ENCODE peak calls at places on chromosomes 11 and 22, in five cellular contexts. One of them, this sample, is unnamed.

GRCh38 chr11:126147268-126148111 is 64.0 kb downstream of the RPUSD4 start:
- DNase-seq in T-helper 1 cell: no peak
- DNase-seq in D341Med: no peak
- DNase-seq in BJ: no peak
- DNase-seq in putamen: no peak
- DNase-seq in this sample: no peak

GRCh38 chr11:131656179-131656838 is 285.9 kb downstream of the NTM start:
- DNase-seq in BJ: no peak
- DNase-seq in putamen: no peak
- DNase-seq in T-helper 1 cell: no peak
- DNase-seq in D341Med: no peak
- DNase-seq in this sample: no peak

GRCh38 chr11:114290503-114291239 is 5.5 kb upstream of the NNMT start:
- DNase-seq in BJ: no peak
- DNase-seq in putamen: no peak
- DNase-seq in D341Med: no peak
- DNase-seq in T-helper 1 cell: no peak
- DNase-seq in this sample: no peak

GRCh38 chr11:133070053-133070713 is 462.1 kb downstream of the OPCML start:
- DNase-seq in putamen: no peak
- DNase-seq in D341Med: no peak
- DNase-seq in T-helper 1 cell: no peak
- DNase-seq in BJ: no peak
- DNase-seq in this sample: no peak

GRCh38 chr11:2404735-2405196 is 4.2 kb downstream of the TSSC4 start:
- DNase-seq in BJ: no peak
- DNase-seq in T-helper 1 cell: no peak
- DNase-seq in D341Med: no peak
- DNase-seq in putamen: no peak
- DNase-seq in this sample: no peak

GRCh38 chr11:86787018-86787417 is 13.3 kb upstream of the PRSS23 start:
- DNase-seq in D341Med: no peak
- DNase-seq in putamen: no peak
- DNase-seq in BJ: no peak
- DNase-seq in T-helper 1 cell: no peak
- DNase-seq in this sample: no peak

GRCh38 chr11:21185959-21186358 is 516.6 kb downstream of the NELL1 start:
- DNase-seq in T-helper 1 cell: no peak
- DNase-seq in BJ: no peak
- DNase-seq in D341Med: no peak
- DNase-seq in putamen: no peak
- DNase-seq in this sample: no peak

GRCh38 chr11:11243790-11244469 is 109.1 kb downstream of the CSNK2A3 start:
- DNase-seq in BJ: no peak
- DNase-seq in putamen: no peak
- DNase-seq in T-helper 1 cell: peak; percentile 49
- DNase-seq in D341Med: no peak
- DNase-seq in this sample: no peak

GRCh38 chr11:130469181-130469580 is 20.7 kb downstream of the ADAMTS15 start:
- DNase-seq in T-helper 1 cell: no peak
- DNase-seq in D341Med: no peak
- DNase-seq in BJ: no peak
- DNase-seq in putamen: no peak
- DNase-seq in this sample: no peak

GRCh38 chr11:102530558-102530957 is at the start of gene MMP7:
- DNase-seq in putamen: no peak
- DNase-seq in D341Med: no peak
- DNase-seq in BJ: peak; percentile 31
- DNase-seq in T-helper 1 cell: no peak
- DNase-seq in this sample: no peak

GRCh38 chr11:57299150-57299737 is 25.5 kb downstream of the TNKS1BP1 start:
- DNase-seq in D341Med: no peak
- DNase-seq in BJ: no peak
- DNase-seq in putamen: no peak
- DNase-seq in T-helper 1 cell: no peak
- DNase-seq in this sample: no peak

GRCh38 chr11:30830666-30831065 is 244.5 kb upstream of the MPPED2 start:
- DNase-seq in D341Med: no peak
- DNase-seq in BJ: no peak
- DNase-seq in putamen: no peak
- DNase-seq in T-helper 1 cell: no peak
- DNase-seq in this sample: no peak

GRCh38 chr11:1303196-1303821 is 6.1 kb downstream of the TOLLIP start:
- DNase-seq in putamen: peak; percentile 59
- DNase-seq in T-helper 1 cell: no peak
- DNase-seq in D341Med: no peak
- DNase-seq in BJ: no peak
- DNase-seq in this sample: no peak

GRCh38 chr11:96464695-96465307 is 75.0 kb downstream of the JRKL start:
- DNase-seq in T-helper 1 cell: no peak
- DNase-seq in D341Med: peak; percentile 63
- DNase-seq in BJ: peak; percentile 11
- DNase-seq in putamen: peak; percentile 72
- DNase-seq in this sample: peak; percentile 55

GRCh38 chr11:46295312-46295995 is 18.0 kb downstream of the CREB3L1 start:
- DNase-seq in putamen: peak; percentile 66
- DNase-seq in T-helper 1 cell: peak; percentile 70
- DNase-seq in BJ: no peak
- DNase-seq in D341Med: peak; percentile 96
- DNase-seq in this sample: no peak

GRCh38 chr11:85756401-85757200 is 54.3 kb downstream of the SYTL2 start:
- DNase-seq in putamen: peak; percentile 52
- DNase-seq in BJ: no peak
- DNase-seq in T-helper 1 cell: peak; percentile 33
- DNase-seq in D341Med: no peak
- DNase-seq in this sample: no peak

GRCh38 chr11:35650467-35650866 is 12.1 kb upstream of the TRIM44 start:
- DNase-seq in putamen: no peak
- DNase-seq in D341Med: no peak
- DNase-seq in BJ: no peak
- DNase-seq in T-helper 1 cell: no peak
- DNase-seq in this sample: no peak

GRCh38 chr11:130916238-130916855 is at the start of gene SNX19:
- DNase-seq in putamen: peak; percentile 90
- DNase-seq in D341Med: peak; percentile 97
- DNase-seq in BJ: peak; percentile 44
- DNase-seq in T-helper 1 cell: peak; percentile 84
- DNase-seq in this sample: peak; percentile 53

GRCh38 chr22:46416537-46417267 is 81.2 kb downstream of the TRMU start:
- DNase-seq in putamen: no peak
- DNase-seq in T-helper 1 cell: no peak
- DNase-seq in D341Med: no peak
- DNase-seq in BJ: no peak
- DNase-seq in this sample: no peak

GRCh38 chr22:23862103-23862502 is 4.4 kb downstream of the SLC2A11 start:
- DNase-seq in BJ: no peak
- DNase-seq in T-helper 1 cell: no peak
- DNase-seq in D341Med: peak; percentile 82
- DNase-seq in putamen: no peak
- DNase-seq in this sample: no peak

GRCh38 chr22:33438273-33438672 is 380.1 kb upstream of the SYN3 start:
- DNase-seq in T-helper 1 cell: no peak
- DNase-seq in putamen: peak; percentile 34
- DNase-seq in D341Med: no peak
- DNase-seq in BJ: peak; percentile 83
- DNase-seq in this sample: peak; percentile 74

GRCh38 chr11:128931661-128932060 is 11.0 kb downstream of the TP53AIP1 start:
- DNase-seq in BJ: no peak
- DNase-seq in D341Med: no peak
- DNase-seq in putamen: no peak
- DNase-seq in T-helper 1 cell: no peak
- DNase-seq in this sample: no peak

GRCh38 chr11:30349885-30350284 is 27.0 kb downstream of the ARL14EP start:
- DNase-seq in D341Med: no peak
- DNase-seq in putamen: no peak
- DNase-seq in BJ: no peak
- DNase-seq in T-helper 1 cell: no peak
- DNase-seq in this sample: no peak

GRCh38 chr22:35766654-35767580 is 49.2 kb downstream of the APOL5 start:
- DNase-seq in BJ: no peak
- DNase-seq in D341Med: no peak
- DNase-seq in T-helper 1 cell: no peak
- DNase-seq in putamen: no peak
- DNase-seq in this sample: no peak

GRCh38 chr11:11978792-11979486 is 29.5 kb downstream of the DKK3 start:
- DNase-seq in putamen: no peak
- DNase-seq in BJ: no peak
- DNase-seq in D341Med: no peak
- DNase-seq in T-helper 1 cell: no peak
- DNase-seq in this sample: no peak

GRCh38 chr11:16902182-16902581 is 112.0 kb downstream of the PLEKHA7 start:
- DNase-seq in D341Med: no peak
- DNase-seq in BJ: no peak
- DNase-seq in T-helper 1 cell: no peak
- DNase-seq in putamen: no peak
- DNase-seq in this sample: no peak

GRCh38 chr11:43788394-43788793 is 92.2 kb upstream of the ALKBH3 start:
- DNase-seq in BJ: no peak
- DNase-seq in putamen: no peak
- DNase-seq in T-helper 1 cell: no peak
- DNase-seq in D341Med: no peak
- DNase-seq in this sample: no peak

GRCh38 chr11:116454020-116454645 is 318.7 kb downstream of the BUD13 start:
- DNase-seq in putamen: peak; percentile 7
- DNase-seq in BJ: no peak
- DNase-seq in D341Med: peak; percentile 71
- DNase-seq in T-helper 1 cell: no peak
- DNase-seq in this sample: peak; percentile 8

This sample was measured in AG09309.